ENCODE peak calls at places on chromosome 6, in four cellular contexts. N is SK-N-SH, K is K562, F is HCT116. O is an unnamed sample.
A peak's percentile ranks its signal among the peaks of the same experiment; 100 is the strongest.

GRCh38 chr6:145092554-145092953 is 642.8 kb downstream of the EPM2A start:
- DNase-seq in N (no peak), K (no peak), F (no peak), O (no peak)

GRCh38 chr6:140537211-140537610 is 1162.8 kb upstream of the CITED2 start:
- DNase-seq in N (no peak), K (no peak), F (no peak), O (no peak)

GRCh38 chr6:75605635-75606034 is 4.0 kb downstream of the SENP6 start:
- DNase-seq in N (no peak), K (no peak), F (no peak), O (no peak)

GRCh38 chr6:21046276-21046675 is 512.0 kb downstream of the CDKAL1 start:
- DNase-seq in N (no peak), K (no peak), F (no peak), O (peak; percentile 25)

GRCh38 chr6:159604443-159604956 is 88.5 kb downstream of the SOD2 start:
- DNase-seq in N (no peak), K (no peak), F (no peak), O (no peak)

GRCh38 chr6:85516168-85516567 is 66.3 kb downstream of the NT5E start:
- DNase-seq in N (no peak), K (no peak), F (no peak), O (peak; percentile 44)

GRCh38 chr6:69090132-69090531 is 455.1 kb downstream of the ADGRB3 start:
- DNase-seq in N (no peak), K (no peak), F (no peak), O (no peak)

GRCh38 chr6:111198841-111199240 is 111.5 kb downstream of the SLC16A10 start:
- DNase-seq in N (no peak), K (no peak), F (no peak), O (no peak)

GRCh38 chr6:15427360-15428070 is 181.6 kb downstream of the JARID2 start:
- DNase-seq in N (no peak), K (no peak), F (no peak), O (no peak)

GRCh38 chr6:127950566-127951141 is 49.8 kb upstream of the THEMIS start:
- DNase-seq in N (no peak), K (no peak), F (no peak), O (no peak)

GRCh38 chr6:43141644-43142043 is 29.4 kb upstream of the SRF start:
- DNase-seq in N (no peak), K (no peak), F (no peak), O (no peak)

GRCh38 chr6:170440437-170440836 is 112.7 kb downstream of the PSMB1 start:
- DNase-seq in N (peak; percentile 24), K (no peak), F (no peak), O (no peak)

GRCh38 chr6:170438861-170439260 is 114.2 kb downstream of the PSMB1 start:
- DNase-seq in N (no peak), K (no peak), F (no peak), O (no peak)

GRCh38 chr6:170437719-170438401 is 115.2 kb downstream of the PSMB1 start:
- DNase-seq in N (no peak), K (no peak), F (no peak), O (no peak)

GRCh38 chr6:170439366-170440351 is 113.4 kb downstream of the PSMB1 start:
- DNase-seq in N (peak; percentile 29), K (no peak), F (no peak), O (no peak)

DNA sequence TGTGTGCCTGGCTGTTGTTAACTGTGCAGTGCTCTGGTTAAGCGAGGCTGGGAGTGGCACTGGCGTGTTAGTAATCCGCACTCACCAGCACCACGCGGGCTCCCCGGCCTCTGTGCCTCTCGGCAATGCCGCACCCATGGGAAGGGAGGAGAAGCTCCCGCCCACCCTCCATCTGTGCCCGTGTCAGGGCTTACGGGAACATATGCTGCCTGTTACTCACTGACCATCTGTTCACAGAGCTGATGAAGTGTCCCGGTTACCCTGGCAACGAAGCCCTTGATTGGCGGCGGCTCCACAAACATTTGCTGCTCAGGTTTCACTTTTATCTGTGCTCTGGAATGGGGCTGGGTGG is 114.7 kb downstream of the PSMB1 start:
- DNase-seq in N (peak; percentile 96), K (peak; percentile 60), F (peak; percentile 12), O (peak; percentile 91)
- TF ChIP-seq ELF1 in N (no peak), K (no peak), F (no peak), O (no peak)

DNA sequence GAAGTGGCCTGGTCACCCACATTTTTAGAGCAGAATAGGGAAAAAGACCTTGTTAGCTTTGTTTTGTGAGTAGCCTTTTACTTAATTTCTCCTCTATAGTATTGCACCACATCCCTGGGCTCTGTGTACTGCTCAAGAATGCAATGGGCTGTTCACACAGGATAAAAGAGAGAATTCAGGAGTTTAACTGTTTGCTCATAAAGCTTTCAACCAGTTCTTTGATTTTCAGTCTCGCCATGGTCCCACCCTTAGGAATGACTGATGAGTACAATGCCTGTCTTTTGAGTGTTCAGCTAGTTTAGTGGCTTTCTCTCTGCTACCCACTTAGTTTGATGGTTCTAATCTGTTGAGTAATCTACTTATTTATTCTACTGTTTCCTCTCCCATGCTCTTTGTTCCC is 129.7 kb downstream of the PLG start:
- DNase-seq in N (no peak), K (no peak), F (no peak), O (peak; percentile 32)
- TF ChIP-seq ELF1 in N (no peak), K (no peak), F (no peak), O (no peak)

GRCh38 chr6:38193486-38194281 is 374.2 kb downstream of the ZFAND3 start:
- DNase-seq in N (no peak), K (no peak), F (no peak), O (no peak)

GRCh38 chr6:38193051-38193450 is 373.5 kb downstream of the ZFAND3 start:
- DNase-seq in N (no peak), K (no peak), F (no peak), O (no peak)

GRCh38 chr6:38191418-38191817 is 371.9 kb downstream of the ZFAND3 start:
- DNase-seq in N (no peak), K (no peak), F (no peak), O (no peak)

GRCh38 chr6:38192486-38192885 is 373.0 kb downstream of the ZFAND3 start:
- DNase-seq in N (no peak), K (no peak), F (no peak), O (no peak)

GRCh38 chr6:38192011-38192410 is 372.5 kb downstream of the ZFAND3 start:
- DNase-seq in N (no peak), K (no peak), F (no peak), O (no peak)
- TF ChIP-seq ELF1 in N (no peak), K (no peak), F (no peak), O (no peak)

GRCh38 chr6:53510751-53511150 is 34.1 kb downstream of the GCLC start:
- DNase-seq in N (no peak), K (no peak), F (no peak), O (no peak)
- TF ChIP-seq ELF1 in N (no peak), K (no peak), F (no peak), O (no peak)

GRCh38 chr6:32940656-32941411 is at the start of gene HLA-DMB:
- DNase-seq in N (peak; percentile 53), K (no peak), F (peak; percentile 75), O (peak; percentile 49)
- TF ChIP-seq ELF1 in N (no peak), K (no peak), F (no peak), O (no peak)

GRCh38 chr6:113997106-113997505 is 26.2 kb upstream of the HDAC2 start:
- DNase-seq in N (no peak), K (no peak), F (peak; percentile 57), O (no peak)
- TF ChIP-seq ELF1 in N (no peak), K (no peak), F (no peak), O (no peak)

O was measured in HepG2.